ENCODE peak calls at places on chromosomes 2 and 18, in four cellular contexts. I, O, W and K are unnamed samples.

GRCh38 chr2:45275806-45276205 is 266.6 kb upstream of the SIX2 start:
- DNase-seq in I (no peak), O (no peak), W (no peak), K (no peak)

GRCh38 chr18:77765468-77765867 is 515.8 kb downstream of the GALR1 start:
- DNase-seq in I (peak), O (peak), W (no peak), K (no peak)

GRCh38 chr2:146642066-146642465 is 1202.8 kb upstream of the ACVR2A start:
- DNase-seq in I (no peak), O (no peak), W (peak), K (peak)

GRCh38 chr18:9736942-9737813 is 29.1 kb downstream of the RAB31 start:
- DNase-seq in I (peak), O (no peak), W (no peak), K (no peak)

GRCh38 chr18:9323750-9324445 is 10.7 kb upstream of the TWSG1 start:
- DNase-seq in I (no peak), O (no peak), W (no peak), K (no peak)

GRCh38 chr18:36372902-36373301 is 75.4 kb downstream of the FHOD3 start:
- DNase-seq in I (no peak), O (no peak), W (no peak), K (no peak)

GRCh38 chr18:59085126-59085794 is 54.4 kb upstream of the SEC11C start:
- DNase-seq in I (no peak), O (no peak), W (no peak), K (no peak)

GRCh38 chr2:59888015-59888414 is 665.4 kb downstream of the BCL11A start:
- DNase-seq in I (no peak), O (no peak), W (no peak), K (no peak)

GRCh38 chr2:73268831-73269685 is 15.2 kb downstream of the FBXO41 start:
- DNase-seq in I (no peak), O (no peak), W (peak), K (peak)

GRCh38 chr2:166092889-166093288 is 34.9 kb downstream of the SCN1A start:
- DNase-seq in I (no peak), O (no peak), W (no peak), K (no peak)

GRCh38 chr2:150880986-150881385 is 380.7 kb downstream of the RBM43 start:
- DNase-seq in I (no peak), O (no peak), W (no peak), K (no peak)

GRCh38 chr2:64186698-64187605 is 42.7 kb upstream of the PELI1 start:
- DNase-seq in I (no peak), O (no peak), W (no peak), K (no peak)

GRCh38 chr2:45020439-45020838 is 11.2 kb upstream of the SIX2 start:
- DNase-seq in I (no peak), O (no peak), W (no peak), K (no peak)

GRCh38 chr2:72236445-72237067 is 88.9 kb upstream of the CYP26B1 start:
- DNase-seq in I (no peak), O (no peak), W (no peak), K (no peak)
- H3K27ac ChIP-seq in I (no peak), O (no peak), W (no peak), K (peak)

GRCh38 chr2:74833418-74834233 is at the start of gene HK2:
- DNase-seq in I (peak), O (peak), W (peak), K (peak)
- H3K27ac ChIP-seq in I (peak), O (peak), W (peak), K (peak)

GRCh38 chr2:20444993-20445910 is 1.6 kb upstream of the RHOB start:
- DNase-seq in I (no peak), O (no peak), W (no peak), K (no peak)

GRCh38 chr2:20446280-20446916 is 476 bp upstream of the RHOB start:
- DNase-seq in I (no peak), O (no peak), W (no peak), K (no peak)

GRCh38 chr2:20443276-20443920 is 3.5 kb upstream of the RHOB start:
- DNase-seq in I (peak), O (peak), W (no peak), K (no peak)

GRCh38 chr2:20446917-20447436 is at the start of gene RHOB:
- DNase-seq in I (peak), O (peak), W (peak), K (peak)

GRCh38 chr2:20444113-20444992 is 2.5 kb upstream of the RHOB start:
- DNase-seq in I (no peak), O (no peak), W (no peak), K (no peak)
- H3K27ac ChIP-seq in I (no peak), O (no peak), W (peak), K (peak)

GRCh38 chr2:38465789-38466127 is 88.7 kb upstream of the ATL2 start:
- DNase-seq in I (peak), O (no peak), W (no peak), K (no peak)
- H3K27ac ChIP-seq in I (no peak), O (no peak), W (no peak), K (no peak)

DNA sequence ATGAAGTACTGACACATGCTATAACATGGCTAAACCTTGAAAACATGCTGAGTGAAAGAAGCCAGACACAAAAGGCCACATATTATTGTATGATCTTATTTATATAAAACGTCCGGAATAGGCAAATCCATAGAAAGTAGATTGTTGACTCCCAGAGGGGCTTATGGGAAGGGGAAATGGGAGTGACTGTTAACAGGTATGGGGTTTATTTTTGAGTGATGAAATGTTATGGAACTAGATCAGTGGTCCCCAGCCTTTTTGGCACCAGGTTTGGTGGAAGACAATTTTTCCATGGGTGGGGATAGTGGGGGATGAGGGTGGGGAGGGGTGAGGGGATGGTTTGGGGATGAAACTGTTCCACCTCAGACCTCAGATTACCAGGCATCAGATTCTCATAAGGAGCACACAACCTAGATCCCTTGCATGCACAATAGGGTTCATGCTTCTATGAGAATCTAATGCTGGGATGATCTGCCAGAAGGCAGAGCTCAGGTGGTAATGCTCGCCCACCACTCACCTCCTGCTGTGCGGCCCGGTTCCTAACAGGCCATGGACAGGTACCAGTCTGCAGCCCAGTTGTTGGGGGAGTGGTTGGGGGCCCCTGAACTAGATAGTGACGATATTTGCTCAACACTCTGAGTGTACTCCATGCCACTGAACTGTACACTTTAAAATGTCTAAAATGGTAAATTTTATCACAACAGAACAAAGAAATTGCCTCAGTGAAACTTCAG is 59.1 kb downstream of the EFEMP1 start:
- DNase-seq in I (no peak), O (no peak), W (no peak), K (no peak)
- H3K27ac ChIP-seq in I (no peak), O (no peak), W (no peak), K (peak)

DNA sequence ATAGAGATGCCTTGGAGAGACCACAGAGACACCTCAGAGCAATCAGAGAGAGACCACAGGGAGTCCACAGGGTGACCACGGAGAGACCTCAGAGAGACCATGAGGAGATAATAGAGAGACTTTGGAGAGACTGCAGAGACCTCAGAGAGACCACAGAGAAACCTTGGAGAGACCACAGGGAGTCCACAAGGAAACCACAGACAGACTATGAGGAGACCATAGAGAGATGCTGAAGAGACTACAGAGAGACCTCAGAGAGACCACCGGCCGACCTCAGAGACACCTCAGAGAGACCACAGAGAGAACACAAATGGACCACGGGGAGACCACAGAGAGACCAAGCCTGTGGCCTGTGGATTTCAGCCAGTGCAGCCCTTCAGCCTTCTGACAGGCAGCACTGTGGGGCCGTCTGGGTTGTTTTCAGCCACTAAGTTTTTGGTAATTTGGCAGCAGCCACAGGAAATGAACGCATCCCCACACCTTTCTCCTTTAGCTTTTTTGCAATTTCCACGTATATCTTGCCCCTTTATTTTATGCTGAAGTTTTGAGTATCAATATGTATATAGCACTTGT is 11.4 kb upstream of the TMEM18 start:
- DNase-seq in I (no peak), O (no peak), W (peak), K (no peak)
- H3K27ac ChIP-seq in I (no peak), O (no peak), W (no peak), K (no peak)

DNA sequence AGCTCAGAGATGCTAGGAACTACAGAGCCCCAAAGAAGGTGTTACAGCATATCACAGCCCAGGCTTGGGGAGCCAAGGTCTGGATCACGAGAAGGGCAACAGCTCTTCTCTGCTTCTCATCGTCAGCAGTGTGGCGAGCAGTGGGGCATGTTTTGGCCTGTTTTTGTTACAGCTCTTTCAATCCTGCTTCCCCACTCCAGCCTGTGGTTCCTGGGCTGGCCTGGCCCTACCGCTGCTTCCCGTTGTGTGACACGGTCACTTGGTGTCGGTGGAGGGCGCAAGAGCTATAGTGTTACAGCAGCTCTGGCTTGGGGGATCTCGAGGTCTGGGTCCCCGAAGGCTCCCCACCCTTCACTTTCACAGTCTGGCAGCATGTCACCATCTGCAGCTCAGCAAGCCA is 870.2 kb downstream of the CBLN2 start:
- DNase-seq in I (no peak), O (no peak), W (peak), K (no peak)
- H3K27ac ChIP-seq in I (no peak), O (no peak), W (no peak), K (no peak)

DNA sequence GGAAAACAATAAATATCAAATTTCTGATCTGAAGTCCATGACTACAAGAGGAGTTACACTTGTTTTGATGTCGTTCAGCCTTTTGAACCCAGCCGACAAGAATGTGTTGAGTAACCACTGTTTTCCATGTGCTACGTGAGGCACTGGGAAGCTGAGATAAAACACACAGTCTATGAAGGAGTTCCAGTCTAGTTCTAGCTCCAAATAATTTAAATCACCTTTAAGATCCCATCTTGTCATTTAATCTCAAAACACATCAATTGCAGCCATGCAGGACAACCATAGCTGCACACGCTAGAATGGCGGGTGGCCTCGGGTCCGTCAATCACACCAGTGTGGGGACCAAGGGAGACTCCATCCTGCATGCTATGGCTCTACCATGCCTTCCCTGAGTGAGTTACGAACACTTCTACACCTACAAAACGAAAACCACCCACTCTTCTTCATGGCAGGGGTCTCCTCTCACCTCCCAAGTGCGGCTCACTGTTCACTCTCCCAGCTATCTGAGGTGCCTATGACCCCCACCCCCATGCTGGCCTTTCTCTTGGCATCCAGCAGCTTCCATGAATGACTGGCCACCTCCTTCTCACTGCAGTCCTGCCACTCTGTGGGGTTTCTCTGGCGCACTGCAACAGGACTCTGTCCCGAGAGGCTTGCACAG is 3.8 kb downstream of the FHL2 start:
- DNase-seq in I (no peak), O (no peak), W (no peak), K (no peak)
- H3K27ac ChIP-seq in I (no peak), O (no peak), W (no peak), K (peak)

GRCh38 chr2:154688373-154688772 is 10.1 kb upstream of the KCNJ3 start:
- DNase-seq in I (no peak), O (no peak), W (no peak), K (no peak)
- H3K27ac ChIP-seq in I (no peak), O (no peak), W (no peak), K (no peak)